ENCODE peak calls at places on chromosomes 12 and 14, in five cellular contexts. One of them, this sample, is unnamed.

GRCh38 chr12:28578361-28578760 is 388.1 kb downstream of the CCDC91 start:
- DNase-seq in neuronal stem cell: no peak
- DNase-seq in H9: no peak
- DNase-seq in IMR-90: no peak
- DNase-seq in mesenchymal stem cell: no peak
- DNase-seq in this sample: peak; percentile 44

GRCh38 chr14:74583689-74584434 is 28.2 kb downstream of the LTBP2 start:
- DNase-seq in mesenchymal stem cell: peak; percentile 73
- DNase-seq in IMR-90: peak; percentile 92
- DNase-seq in H9: no peak
- DNase-seq in neuronal stem cell: no peak
- DNase-seq in this sample: peak; percentile 82

GRCh38 chr12:110165540-110166159 is 41.5 kb downstream of the IFT81 start:
- DNase-seq in H9: peak; percentile 45
- DNase-seq in neuronal stem cell: no peak
- DNase-seq in IMR-90: no peak
- DNase-seq in mesenchymal stem cell: no peak
- DNase-seq in this sample: peak; percentile 25

GRCh38 chr14:90805662-90806548 is 10.3 kb downstream of the TTC7B start:
- DNase-seq in IMR-90: no peak
- DNase-seq in mesenchymal stem cell: no peak
- DNase-seq in H9: no peak
- DNase-seq in neuronal stem cell: no peak
- DNase-seq in this sample: no peak

GRCh38 chr14:72742682-72743195 is 151.2 kb downstream of the DPF3 start:
- DNase-seq in mesenchymal stem cell: no peak
- DNase-seq in IMR-90: no peak
- DNase-seq in neuronal stem cell: no peak
- DNase-seq in H9: no peak
- DNase-seq in this sample: no peak

GRCh38 chr12:128853321-128854197 is at the start of gene GLT1D1:
- DNase-seq in mesenchymal stem cell: no peak
- DNase-seq in neuronal stem cell: peak; percentile 17
- DNase-seq in IMR-90: no peak
- DNase-seq in H9: peak; percentile 55
- DNase-seq in this sample: no peak

GRCh38 chr12:27901959-27902358 is 70.6 kb downstream of the PTHLH start:
- DNase-seq in mesenchymal stem cell: peak; percentile 36
- DNase-seq in H9: no peak
- DNase-seq in IMR-90: peak; percentile 44
- DNase-seq in neuronal stem cell: no peak
- DNase-seq in this sample: no peak

GRCh38 chr12:131454418-131455217 is 256.3 kb upstream of the SFSWAP start:
- DNase-seq in neuronal stem cell: peak; percentile 48
- DNase-seq in mesenchymal stem cell: no peak
- DNase-seq in H9: peak; percentile 95
- DNase-seq in IMR-90: no peak
- DNase-seq in this sample: peak; percentile 6

GRCh38 chr12:91662021-91662420 is 479.4 kb upstream of the DCN start:
- DNase-seq in IMR-90: no peak
- DNase-seq in H9: no peak
- DNase-seq in neuronal stem cell: no peak
- DNase-seq in mesenchymal stem cell: peak; percentile 20
- DNase-seq in this sample: no peak

GRCh38 chr12:77608157-77608755 is 222.4 kb upstream of the NAV3 start:
- DNase-seq in neuronal stem cell: no peak
- DNase-seq in H9: no peak
- DNase-seq in mesenchymal stem cell: no peak
- DNase-seq in IMR-90: no peak
- DNase-seq in this sample: no peak

GRCh38 chr12:117071009-117071408 is 28.2 kb downstream of the TESC start:
- DNase-seq in neuronal stem cell: no peak
- DNase-seq in IMR-90: no peak
- DNase-seq in H9: no peak
- DNase-seq in mesenchymal stem cell: no peak
- DNase-seq in this sample: no peak

GRCh38 chr12:79407671-79408622 is 282.8 kb downstream of the PAWR start:
- DNase-seq in neuronal stem cell: peak; percentile 41
- DNase-seq in IMR-90: peak; percentile 91
- DNase-seq in H9: peak; percentile 73
- DNase-seq in mesenchymal stem cell: peak; percentile 88
- DNase-seq in this sample: peak; percentile 84

GRCh38 chr14:56359245-56359644 is 220.4 kb upstream of the TMEM260 start:
- DNase-seq in H9: no peak
- DNase-seq in mesenchymal stem cell: no peak
- DNase-seq in neuronal stem cell: no peak
- DNase-seq in IMR-90: no peak
- DNase-seq in this sample: no peak

GRCh38 chr12:52054838-52055741 is 3.8 kb downstream of the NR4A1 start:
- DNase-seq in IMR-90: peak; percentile 44
- DNase-seq in neuronal stem cell: no peak
- DNase-seq in H9: no peak
- DNase-seq in mesenchymal stem cell: no peak
- DNase-seq in this sample: no peak

GRCh38 chr12:4221157-4221556 is 52.4 kb upstream of the CCND2 start:
- DNase-seq in H9: no peak
- DNase-seq in mesenchymal stem cell: no peak
- DNase-seq in IMR-90: peak; percentile 13
- DNase-seq in neuronal stem cell: no peak
- DNase-seq in this sample: no peak

GRCh38 chr12:56631790-56632700 is 1.9 kb upstream of the BAZ2A start:
- DNase-seq in mesenchymal stem cell: peak; percentile 58
- DNase-seq in neuronal stem cell: no peak
- DNase-seq in H9: peak; percentile 92
- DNase-seq in IMR-90: peak; percentile 30
- DNase-seq in this sample: no peak

GRCh38 chr14:66082009-66082408 is 404.2 kb upstream of the CCDC196 start:
- DNase-seq in neuronal stem cell: no peak
- DNase-seq in IMR-90: no peak
- DNase-seq in mesenchymal stem cell: peak; percentile 33
- DNase-seq in H9: no peak
- DNase-seq in this sample: no peak

GRCh38 chr12:77049767-77050353 is 15.5 kb downstream of the E2F7 start:
- DNase-seq in IMR-90: peak; percentile 70
- DNase-seq in H9: no peak
- DNase-seq in neuronal stem cell: peak; percentile 31
- DNase-seq in mesenchymal stem cell: peak; percentile 68
- DNase-seq in this sample: no peak

GRCh38 chr12:90100619-90101018 is 392.0 kb upstream of the ATP2B1 start:
- DNase-seq in mesenchymal stem cell: no peak
- DNase-seq in IMR-90: no peak
- DNase-seq in H9: no peak
- DNase-seq in neuronal stem cell: no peak
- DNase-seq in this sample: no peak

GRCh38 chr14:51242545-51243490 is 2.8 kb downstream of the TMX1 start:
- DNase-seq in H9: peak; percentile 45
- DNase-seq in neuronal stem cell: no peak
- DNase-seq in IMR-90: no peak
- DNase-seq in mesenchymal stem cell: no peak
- DNase-seq in this sample: no peak

GRCh38 chr12:108642269-108642870 is 8.7 kb upstream of the SELPLG start:
- DNase-seq in H9: no peak
- DNase-seq in neuronal stem cell: no peak
- DNase-seq in IMR-90: no peak
- DNase-seq in mesenchymal stem cell: no peak
- DNase-seq in this sample: no peak

GRCh38 chr12:109590566-109590965 is 17.0 kb downstream of the MVK start:
- DNase-seq in neuronal stem cell: no peak
- DNase-seq in IMR-90: no peak
- DNase-seq in H9: no peak
- DNase-seq in mesenchymal stem cell: no peak
- DNase-seq in this sample: no peak

GRCh38 chr14:62988967-62989366 is 56.3 kb downstream of the KCNH5 start:
- DNase-seq in neuronal stem cell: no peak
- DNase-seq in mesenchymal stem cell: no peak
- DNase-seq in IMR-90: peak; percentile 28
- DNase-seq in H9: no peak
- DNase-seq in this sample: no peak

GRCh38 chr14:76329150-76329881 is 46.6 kb upstream of the ESRRB start:
- DNase-seq in IMR-90: no peak
- DNase-seq in H9: peak; percentile 62
- DNase-seq in mesenchymal stem cell: no peak
- DNase-seq in neuronal stem cell: no peak
- DNase-seq in this sample: no peak

GRCh38 chr12:116274552-116275375 is 2.7 kb downstream of the MED13L start:
- DNase-seq in IMR-90: no peak
- DNase-seq in neuronal stem cell: no peak
- DNase-seq in H9: no peak
- DNase-seq in mesenchymal stem cell: no peak
- DNase-seq in this sample: no peak

GRCh38 chr12:87086118-87086891 is 830.1 kb upstream of the MGAT4C start:
- DNase-seq in neuronal stem cell: no peak
- DNase-seq in IMR-90: peak; percentile 22
- DNase-seq in H9: no peak
- DNase-seq in mesenchymal stem cell: peak; percentile 17
- DNase-seq in this sample: no peak

GRCh38 chr12:128381961-128382360 is 115.0 kb downstream of the TMEM132C start:
- DNase-seq in IMR-90: no peak
- DNase-seq in neuronal stem cell: no peak
- DNase-seq in mesenchymal stem cell: no peak
- DNase-seq in H9: no peak
- DNase-seq in this sample: no peak

GRCh38 chr12:109757671-109758265 is 44.1 kb downstream of the FAM222A start:
- DNase-seq in H9: peak; percentile 22
- DNase-seq in mesenchymal stem cell: no peak
- DNase-seq in IMR-90: no peak
- DNase-seq in neuronal stem cell: no peak
- DNase-seq in this sample: no peak

GRCh38 chr14:105475916-105476845 is 1.6 kb downstream of the CRIP2 start:
- DNase-seq in mesenchymal stem cell: peak; percentile 65
- DNase-seq in IMR-90: peak; percentile 18
- DNase-seq in neuronal stem cell: no peak
- DNase-seq in H9: peak; percentile 67
- DNase-seq in this sample: peak; percentile 37

GRCh38 chr12:122870867-122871664 is 24.9 kb downstream of the VPS37B start:
- DNase-seq in H9: no peak
- DNase-seq in neuronal stem cell: no peak
- DNase-seq in mesenchymal stem cell: peak; percentile 63
- DNase-seq in IMR-90: peak; percentile 70
- DNase-seq in this sample: no peak

GRCh38 chr12:78571953-78572352 is 292.6 kb upstream of the SYT1 start:
- DNase-seq in neuronal stem cell: no peak
- DNase-seq in H9: peak; percentile 68
- DNase-seq in mesenchymal stem cell: no peak
- DNase-seq in IMR-90: no peak
- DNase-seq in this sample: no peak

GRCh38 chr12:96981053-96981452 is 74.0 kb downstream of the NEDD1 start:
- DNase-seq in mesenchymal stem cell: peak; percentile 55
- DNase-seq in IMR-90: peak; percentile 90
- DNase-seq in H9: no peak
- DNase-seq in neuronal stem cell: no peak
- DNase-seq in this sample: no peak

GRCh38 chr14:93759781-93760307 is 28.4 kb downstream of the PRIMA1 start:
- DNase-seq in H9: no peak
- DNase-seq in mesenchymal stem cell: no peak
- DNase-seq in IMR-90: no peak
- DNase-seq in neuronal stem cell: no peak
- DNase-seq in this sample: no peak

GRCh38 chr12:97639702-97640101 is 177.1 kb downstream of the RMST start:
- DNase-seq in neuronal stem cell: no peak
- DNase-seq in mesenchymal stem cell: peak; percentile 42
- DNase-seq in H9: no peak
- DNase-seq in IMR-90: no peak
- DNase-seq in this sample: no peak

GRCh38 chr14:79967453-79967852 is 243.9 kb downstream of the DIO2 start:
- DNase-seq in mesenchymal stem cell: peak; percentile 14
- DNase-seq in neuronal stem cell: no peak
- DNase-seq in H9: no peak
- DNase-seq in IMR-90: peak; percentile 54
- DNase-seq in this sample: no peak

GRCh38 chr14:35539969-35540368 is 6.0 kb downstream of the INSM2 start:
- DNase-seq in H9: no peak
- DNase-seq in IMR-90: no peak
- DNase-seq in neuronal stem cell: no peak
- DNase-seq in mesenchymal stem cell: no peak
- DNase-seq in this sample: no peak

GRCh38 chr12:116222358-116222757 is 55.1 kb downstream of the MED13L start:
- DNase-seq in H9: no peak
- DNase-seq in mesenchymal stem cell: peak; percentile 85
- DNase-seq in IMR-90: peak; percentile 94
- DNase-seq in neuronal stem cell: no peak
- DNase-seq in this sample: peak; percentile 98

DNA sequence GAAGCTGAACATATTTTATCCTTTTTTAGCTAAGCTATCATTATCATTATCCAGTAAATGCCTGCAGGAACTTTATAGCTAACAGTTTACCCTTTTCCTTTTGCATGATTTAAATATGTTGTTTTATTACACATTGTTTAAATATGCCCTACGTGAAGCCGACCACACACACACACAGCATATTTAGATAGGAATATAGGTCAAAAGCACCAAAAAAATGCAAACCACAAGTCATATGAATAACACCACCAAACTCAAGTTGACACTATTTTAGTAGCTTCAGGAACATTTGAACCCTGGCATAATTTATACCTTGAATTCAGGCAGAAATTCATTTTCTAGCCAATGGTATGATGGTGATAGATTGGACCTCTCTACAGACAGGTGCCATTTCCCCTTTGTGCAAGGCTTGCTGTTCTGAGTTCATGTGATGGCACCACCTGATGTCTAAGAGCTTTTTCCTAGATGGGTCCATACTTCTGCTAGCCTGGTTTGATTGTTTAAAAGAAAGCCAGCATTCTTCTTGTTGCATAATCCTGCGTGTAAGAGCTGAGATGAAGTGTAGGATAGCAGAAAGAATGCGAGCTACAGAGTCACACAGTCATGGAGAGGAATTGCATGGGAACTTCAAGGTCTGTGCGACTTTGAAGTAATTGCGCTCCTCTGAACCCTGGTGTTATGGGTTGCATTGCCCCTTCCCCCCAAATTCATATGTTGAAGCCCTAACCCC is 454.8 kb upstream of the SOX5 start:
- DNase-seq in H9: no peak
- DNase-seq in IMR-90: peak; percentile 87
- DNase-seq in neuronal stem cell: no peak
- DNase-seq in mesenchymal stem cell: peak; percentile 84
- DNase-seq in this sample: peak; percentile 65
- H3K14ac ChIP-seq in H9: no peak overlapping the region
- H3K14ac ChIP-seq in IMR-90: no peak overlapping the region
- H3K14ac ChIP-seq in neuronal stem cell: no peak overlapping the region
- H3K14ac ChIP-seq in mesenchymal stem cell: no peak overlapping the region
- H3K14ac ChIP-seq in this sample: no peak overlapping the region

GRCh38 chr14:45252356-45253069 is 489 bp downstream of the MIS18BP1 start:
- DNase-seq in IMR-90: peak; percentile 5
- DNase-seq in H9: no peak
- DNase-seq in mesenchymal stem cell: peak; percentile 42
- DNase-seq in neuronal stem cell: no peak
- DNase-seq in this sample: peak; percentile 3
- H2BK5ac ChIP-seq in IMR-90: peak overlapping the region; percentile 20
- H2BK5ac ChIP-seq in H9: no peak overlapping the region
- H2BK5ac ChIP-seq in mesenchymal stem cell: no peak overlapping the region
- H2BK5ac ChIP-seq in neuronal stem cell: no peak overlapping the region
- H2BK5ac ChIP-seq in this sample: peak overlapping the region; percentile 71

GRCh38 chr12:6970096-6970527 is 352 bp downstream of the PHB2 start:
- DNase-seq in neuronal stem cell: no peak
- DNase-seq in mesenchymal stem cell: no peak
- DNase-seq in H9: no peak
- DNase-seq in IMR-90: no peak
- DNase-seq in this sample: no peak
- H3K14ac ChIP-seq in neuronal stem cell: peak overlapping the region; percentile 78
- H3K14ac ChIP-seq in mesenchymal stem cell: no peak overlapping the region
- H3K14ac ChIP-seq in H9: peak overlapping the region; percentile 87
- H3K14ac ChIP-seq in IMR-90: peak overlapping the region; percentile 86
- H3K14ac ChIP-seq in this sample: peak overlapping the region; percentile 88

GRCh38 chr12:124994435-124994975 is 1.1 kb downstream of the BRI3BP start:
- DNase-seq in mesenchymal stem cell: no peak
- DNase-seq in neuronal stem cell: no peak
- DNase-seq in IMR-90: no peak
- DNase-seq in H9: no peak
- DNase-seq in this sample: no peak
- H2BK5ac ChIP-seq in mesenchymal stem cell: no peak overlapping the region
- H2BK5ac ChIP-seq in neuronal stem cell: peak overlapping the region; percentile 61
- H2BK5ac ChIP-seq in IMR-90: no peak overlapping the region
- H2BK5ac ChIP-seq in H9: no peak overlapping the region
- H2BK5ac ChIP-seq in this sample: no peak overlapping the region

This sample was measured in trophoblast cell.